ENCODE peak calls at places on chromosomes 16 and 17, in four cellular contexts. X is HepG2, I is GM12878, K is H1. G is an unnamed sample.
A peak's percentile ranks its signal among the peaks of the same experiment; 100 is the strongest.

GRCh38 chr17:49700956-49701355 is 6.8 kb downstream of the SLC35B1 start:
- DNase-seq in X (no peak), I (no peak), K (no peak), G (no peak)

GRCh38 chr16:85369741-85370528 is 243.2 kb upstream of the GSE1 start:
- DNase-seq in I (no peak), K (no peak), X (peak; percentile 31), G (no peak)

GRCh38 chr16:81251871-81252270 is 13.4 kb downstream of the BCO1 start:
- DNase-seq in K (no peak), X (no peak), I (no peak), G (no peak)

GRCh38 chr17:5758651-5759050 is 174.3 kb upstream of the NLRP1 start:
- DNase-seq in I (peak; percentile 12), K (peak; percentile 21), X (peak; percentile 30), G (no peak)

GRCh38 chr17:62781826-62782225 is 26.3 kb downstream of the MARCHF10 start:
- DNase-seq in I (no peak), X (peak; percentile 20), K (no peak), G (no peak)

GRCh38 chr17:81234940-81235821 is 3.7 kb downstream of the TEPSIN start:
- DNase-seq in K (no peak), I (no peak), X (no peak), G (no peak)

GRCh38 chr16:56193951-56194726 is 2.9 kb downstream of the GNAO1 start:
- DNase-seq in I (no peak), X (peak; percentile 66), K (peak; percentile 81), G (peak; percentile 94)

GRCh38 chr17:16351831-16352230 is 1.4 kb downstream of the CENPV start:
- DNase-seq in X (no peak), K (no peak), I (no peak), G (no peak)

GRCh38 chr17:44355310-44355640 is 8.4 kb downstream of the FAM171A2 start:
- DNase-seq in I (no peak), X (no peak), K (no peak), G (no peak)

GRCh38 chr16:1771864-1772361 is 570 bp upstream of the NME3 start:
- DNase-seq in X (no peak), K (no peak), I (no peak), G (no peak)

GRCh38 chr16:30131869-30132475 is 9.0 kb upstream of the MAPK3 start:
- DNase-seq in K (no peak), X (no peak), I (no peak), G (no peak)

GRCh38 chr17:70110443-70110880 is 35.4 kb downstream of the KCNJ16 start:
- DNase-seq in K (no peak), X (no peak), I (no peak), G (no peak)

GRCh38 chr17:72212041-72212440 is 91.2 kb downstream of the SOX9 start:
- DNase-seq in I (no peak), K (no peak), X (no peak), G (no peak)

GRCh38 chr17:66946251-66946650 is 18.3 kb upstream of the CACNG4 start:
- DNase-seq in K (no peak), I (no peak), X (no peak), G (no peak)

DNA sequence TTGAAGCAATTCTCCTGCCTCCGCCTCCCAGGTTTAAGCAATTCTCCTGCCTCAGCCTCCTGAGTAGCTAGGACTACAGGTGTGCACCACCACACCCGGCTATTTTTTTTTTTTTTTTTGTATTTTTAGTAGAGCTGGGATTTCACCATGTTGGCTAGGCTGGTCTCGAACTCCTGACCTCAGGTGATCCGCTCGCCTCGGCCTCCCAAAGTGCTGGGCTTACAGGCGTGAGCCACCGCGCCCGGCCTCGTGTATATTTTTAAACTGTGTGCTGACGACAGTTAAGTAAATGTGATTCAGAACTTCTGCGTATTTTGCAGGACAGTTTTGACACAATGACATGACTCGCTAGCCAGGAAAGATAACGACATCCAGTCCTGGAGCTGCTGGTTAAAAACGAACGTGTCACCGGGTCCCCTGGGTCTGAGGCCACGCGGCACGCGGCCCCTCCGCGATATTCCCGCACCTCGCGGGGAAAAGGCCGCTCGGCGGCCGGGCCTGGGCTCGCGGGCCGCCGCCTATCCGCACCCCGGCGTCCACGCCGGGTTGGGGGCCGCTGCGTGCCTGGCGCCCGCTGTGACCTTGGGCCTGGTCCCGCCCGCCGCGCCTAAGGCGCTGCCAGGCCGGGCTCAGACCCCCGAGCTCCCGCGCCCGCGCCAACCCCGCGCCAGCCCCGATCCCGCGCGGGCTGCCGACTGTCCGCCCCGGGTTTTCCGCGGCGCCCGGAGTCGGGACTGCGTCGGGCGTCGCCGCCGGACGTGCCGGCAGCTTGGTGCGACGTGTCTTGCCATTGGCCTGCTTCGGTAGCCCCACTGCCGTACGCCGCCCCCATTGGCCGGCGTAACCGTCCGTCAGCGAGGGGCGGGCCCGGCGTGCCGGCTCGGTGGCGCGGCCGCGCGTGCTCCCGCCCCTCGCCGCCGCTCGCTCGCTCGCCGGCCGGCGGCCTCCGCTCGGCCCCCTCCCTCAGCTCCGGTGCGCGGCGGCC is at the start of gene FOXK2:
- DNase-seq in I (peak; percentile 75), K (peak; percentile 85), X (peak; percentile 89), G (peak; percentile 77)
- TF ChIP-seq YY1 in I (peak; percentile 84), K (no peak), X (peak; percentile 81), G (no peak)

DNA sequence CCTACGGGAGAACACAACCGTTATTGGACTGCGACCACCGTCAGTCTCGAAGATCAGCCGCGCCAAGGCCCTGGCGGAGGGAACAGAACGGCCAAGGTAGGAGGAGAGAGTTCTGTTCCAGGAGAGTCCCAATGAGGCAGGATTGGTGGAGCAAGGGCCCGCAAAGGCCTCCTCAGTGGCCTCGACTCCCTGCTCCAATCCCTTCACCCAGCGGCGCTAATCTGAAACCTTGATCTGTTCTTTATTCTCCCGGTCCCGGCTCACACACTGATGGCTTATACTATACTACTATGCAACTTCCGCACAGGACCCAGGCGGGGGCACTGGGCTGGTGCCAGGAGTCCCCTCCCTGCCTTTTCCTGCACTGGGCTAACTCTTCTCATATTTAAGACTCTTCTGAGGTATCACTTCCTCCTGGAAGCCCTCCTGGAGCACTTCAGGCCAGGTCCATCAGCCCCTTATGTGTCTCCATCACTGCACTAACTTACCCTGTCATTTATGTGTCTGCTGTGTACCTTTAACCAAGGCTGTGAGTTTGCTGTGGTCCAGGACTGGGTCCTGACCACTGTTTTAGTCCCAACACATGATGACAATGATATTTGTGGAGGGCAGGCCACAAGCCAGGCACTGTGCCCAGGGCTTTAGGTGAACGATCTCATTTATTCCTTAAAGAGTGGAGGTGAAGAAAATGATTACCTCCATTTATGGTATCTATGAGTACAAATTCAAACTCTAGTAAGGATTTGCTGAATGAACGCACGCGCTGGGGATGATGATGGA is 6.9 kb downstream of the CCDC102A start:
- DNase-seq in I (no peak), K (no peak), X (no peak), G (no peak)
- TF ChIP-seq SUZ12 in I (no peak), K (no peak), X (no peak), G (no peak)

GRCh38 chr16:24516900-24517669 is 22.3 kb upstream of the RBBP6 start:
- DNase-seq in X (peak; percentile 91), I (peak; percentile 38), K (peak; percentile 43), G (peak; percentile 86)

GRCh38 chr16:24522751-24523150 is 16.6 kb upstream of the RBBP6 start:
- DNase-seq in I (no peak), K (no peak), X (no peak), G (no peak)

GRCh38 chr16:24523569-24523968 is 15.8 kb upstream of the RBBP6 start:
- DNase-seq in X (no peak), I (no peak), K (no peak), G (no peak)

GRCh38 chr16:24518498-24518897 is 20.9 kb upstream of the RBBP6 start:
- DNase-seq in I (no peak), X (no peak), K (no peak), G (no peak)

GRCh38 chr16:24520983-24521382 is 18.4 kb upstream of the RBBP6 start:
- DNase-seq in X (no peak), K (no peak), I (no peak), G (no peak)
- H3K27me3 ChIP-seq in X (no peaks in the 10 kb centered on the region), K (no peaks in the 10 kb centered on the region), I (no peaks in the 10 kb centered on the region), G (no peaks in the 10 kb centered on the region)

GRCh38 chr16:78199325-78200022 is 100.0 kb downstream of the WWOX start:
- DNase-seq in I (no peak), X (peak; percentile 73), K (no peak), G (no peak)

GRCh38 chr16:78200623-78201096 is 101.2 kb downstream of the WWOX start:
- DNase-seq in I (no peak), K (no peak), X (peak; percentile 77), G (no peak)

GRCh38 chr16:78196527-78196926 is 97.1 kb downstream of the WWOX start:
- DNase-seq in I (no peak), K (no peak), X (no peak), G (no peak)

GRCh38 chr16:78200023-78200389 is 100.6 kb downstream of the WWOX start:
- DNase-seq in X (no peak), K (no peak), I (no peak), G (no peak)

GRCh38 chr16:78198299-78198698 is 98.8 kb downstream of the WWOX start:
- DNase-seq in I (no peak), X (no peak), K (no peak), G (no peak)
- TF ChIP-seq YY1 in I (no peak), X (no peak), K (no peak), G (no peak)

G was measured in NT2/D1.